ENCODE peak calls at places on chromosome 15, in nine cellular contexts. R is AG04450, P is PC-3, Q is psoas muscle, S is AG09309, X is dorsolateral prefrontal cortex, K is GM12865, V is body of pancreas, D is lower lobe of right lung. H is an unnamed sample.

GRCh38 chr15:45594322-45594721 is 7.1 kb downstream of the BLOC1S6 start:
- DNase-seq in D (no peak), X (no peak), K (no peak), V (no peak), R (no peak), S (no peak), Q (no peak), P (no peak), H (no peak)

GRCh38 chr15:51759557-51760070 is 8.2 kb downstream of the TMOD2 start:
- DNase-seq in P (no peak), Q (no peak), R (peak), K (peak), S (peak), X (no peak), V (peak), D (peak), H (no peak)

GRCh38 chr15:25175033-25175788 is 220.4 kb downstream of the SNRPN start:
- DNase-seq in P (no peak), X (peak), K (no peak), D (peak), Q (peak), V (peak), R (no peak), S (no peak), H (peak)

GRCh38 chr15:83830381-83830780 is 176.5 kb downstream of the ADAMTSL3 start:
- DNase-seq in V (no peak), S (no peak), P (no peak), R (no peak), Q (no peak), D (no peak), K (no peak), X (no peak), H (no peak)

GRCh38 chr15:67253517-67254237 is 784 bp downstream of the AAGAB start:
- DNase-seq in R (no peak), K (no peak), X (no peak), Q (no peak), P (peak), D (no peak), V (no peak), S (no peak), H (no peak)

GRCh38 chr15:72784233-72784876 is 797 bp upstream of the ADPGK start:
- DNase-seq in P (peak), V (peak), X (no peak), K (peak), Q (no peak), S (peak), R (peak), D (no peak), H (peak)

GRCh38 chr15:52735231-52736089 is 54.7 kb downstream of the ONECUT1 start:
- DNase-seq in S (peak), X (no peak), D (no peak), R (peak), P (peak), K (peak), Q (no peak), V (peak), H (peak)

GRCh38 chr15:85702321-85703230 is 92.1 kb downstream of the KLHL25 start:
- DNase-seq in R (no peak), X (no peak), V (no peak), P (no peak), D (no peak), Q (no peak), K (peak), S (no peak), H (no peak)

GRCh38 chr15:75891895-75892294 is 11.8 kb upstream of the FBXO22 start:
- DNase-seq in P (peak), V (no peak), K (no peak), R (peak), S (peak), Q (no peak), D (no peak), X (no peak), H (no peak)

GRCh38 chr15:45456212-45457106 is 66.1 kb downstream of the SLC30A4 start:
- DNase-seq in Q (peak), D (peak), R (peak), P (peak), X (peak), V (peak), S (peak), K (peak), H (no peak)

GRCh38 chr15:90402230-90402629 is 14.2 kb downstream of the IQGAP1 start:
- DNase-seq in Q (peak), V (peak), X (no peak), D (no peak), P (peak), K (no peak), R (peak), S (peak), H (no peak)

GRCh38 chr15:89362203-89363101 is 27.8 kb upstream of the POLG start:
- DNase-seq in S (no peak), D (no peak), V (no peak), X (peak), P (no peak), R (no peak), K (no peak), Q (no peak), H (peak)

GRCh38 chr15:48802867-48803266 is 8.0 kb downstream of the CEP152 start:
- DNase-seq in D (no peak), S (peak), R (peak), V (no peak), K (no peak), X (no peak), Q (no peak), P (peak), H (no peak)

GRCh38 chr15:82959423-82959822 is 6.9 kb upstream of the HOMER2 start:
- DNase-seq in Q (no peak), S (no peak), X (no peak), D (no peak), P (no peak), V (peak), K (no peak), R (no peak), H (no peak)

GRCh38 chr15:77160562-77161481 is 89.9 kb upstream of the TSPAN3 start:
- DNase-seq in R (no peak), P (peak), K (no peak), X (no peak), D (no peak), V (peak), Q (no peak), S (no peak), H (no peak)

GRCh38 chr15:94586099-94586498 is 354.7 kb downstream of the MCTP2 start:
- DNase-seq in R (no peak), S (no peak), V (no peak), D (no peak), P (no peak), K (no peak), Q (no peak), X (no peak), H (no peak)

GRCh38 chr15:63876085-63876662 is 42.4 kb upstream of the HERC1 start:
- DNase-seq in V (no peak), Q (no peak), D (no peak), X (no peak), S (no peak), R (no peak), K (no peak), P (no peak), H (no peak)

GRCh38 chr15:75200765-75201608 is 695 bp upstream of the C15orf39 start:
- DNase-seq in P (peak), D (peak), V (peak), S (no peak), Q (no peak), X (no peak), K (peak), R (no peak), H (no peak)

GRCh38 chr15:69713726-69714559 is 261.3 kb downstream of the RPLP1 start:
- DNase-seq in K (peak), R (no peak), V (peak), X (no peak), P (peak), Q (no peak), D (no peak), S (no peak), H (no peak)

GRCh38 chr15:42704492-42704926 is 32.4 kb downstream of the CDAN1 start:
- DNase-seq in R (peak), V (peak), Q (peak), X (peak), S (peak), D (no peak), K (peak), P (peak), H (peak)

GRCh38 chr15:88769161-88769971 is 33.9 kb upstream of the ACAN start:
- DNase-seq in V (no peak), K (no peak), X (peak), P (no peak), D (no peak), S (no peak), R (no peak), Q (no peak), H (no peak)

GRCh38 chr15:37574985-37575384 is 359.5 kb upstream of the TMCO5A start:
- DNase-seq in P (peak), X (no peak), S (no peak), R (no peak), K (no peak), V (no peak), D (no peak), Q (no peak), H (no peak)

GRCh38 chr15:43941071-43941470 is 114.3 kb downstream of the WDR76 start:
- DNase-seq in R (no peak), K (no peak), Q (no peak), X (no peak), V (no peak), S (no peak), P (no peak), D (no peak), H (no peak)

GRCh38 chr15:43943511-43943910 is 116.7 kb downstream of the WDR76 start:
- DNase-seq in P (no peak), X (no peak), S (peak), K (no peak), V (no peak), Q (no peak), R (no peak), D (no peak), H (no peak)

GRCh38 chr15:43942157-43942556 is 115.4 kb downstream of the WDR76 start:
- DNase-seq in D (no peak), S (no peak), P (no peak), V (no peak), K (no peak), Q (no peak), X (no peak), R (no peak), H (no peak)

GRCh38 chr15:43941555-43941954 is 114.8 kb downstream of the WDR76 start:
- DNase-seq in K (peak), D (no peak), S (no peak), P (no peak), V (no peak), Q (no peak), X (no peak), R (no peak), H (no peak)

DNA sequence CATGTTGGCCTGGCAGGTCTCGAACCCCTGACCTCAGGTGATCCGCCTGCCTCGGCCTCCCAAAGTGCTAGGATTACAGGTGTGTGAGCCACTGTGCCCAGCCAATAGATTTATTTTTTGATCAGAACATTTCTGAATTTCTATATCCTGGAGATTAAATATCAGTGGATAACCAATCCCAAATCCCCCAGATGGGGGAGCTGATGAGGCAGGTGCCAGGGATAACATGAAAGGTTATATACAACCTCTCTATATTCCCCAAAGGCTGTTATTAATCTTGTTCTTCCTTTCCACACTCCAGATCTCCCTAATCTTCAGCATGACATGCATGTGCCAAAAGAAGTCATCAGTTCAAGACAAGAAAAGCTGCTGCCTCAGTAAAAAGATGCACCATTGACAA is 112.3 kb downstream of the WDR76 start:
- DNase-seq in R (no peak), D (no peak), V (no peak), K (no peak), X (no peak), S (no peak), Q (no peak), P (peak), H (peak)
- TF ChIP-seq CTCF in R (peak), D (peak), V (no peak), K (peak), X (no peak), S (peak), Q (no peak), P (peak), H (peak)

GRCh38 chr15:56969265-56969895 is 50.9 kb downstream of the TCF12 start:
- DNase-seq in X (no peak), D (no peak), P (peak), K (no peak), S (no peak), Q (no peak), V (no peak), R (no peak), H (no peak)
- TF ChIP-seq CTCF in X (no peak), D (no peak), P (no peak), K (no peak), S (no peak), Q (no peak), V (no peak), R (no peak), H (no peak)

DNA sequence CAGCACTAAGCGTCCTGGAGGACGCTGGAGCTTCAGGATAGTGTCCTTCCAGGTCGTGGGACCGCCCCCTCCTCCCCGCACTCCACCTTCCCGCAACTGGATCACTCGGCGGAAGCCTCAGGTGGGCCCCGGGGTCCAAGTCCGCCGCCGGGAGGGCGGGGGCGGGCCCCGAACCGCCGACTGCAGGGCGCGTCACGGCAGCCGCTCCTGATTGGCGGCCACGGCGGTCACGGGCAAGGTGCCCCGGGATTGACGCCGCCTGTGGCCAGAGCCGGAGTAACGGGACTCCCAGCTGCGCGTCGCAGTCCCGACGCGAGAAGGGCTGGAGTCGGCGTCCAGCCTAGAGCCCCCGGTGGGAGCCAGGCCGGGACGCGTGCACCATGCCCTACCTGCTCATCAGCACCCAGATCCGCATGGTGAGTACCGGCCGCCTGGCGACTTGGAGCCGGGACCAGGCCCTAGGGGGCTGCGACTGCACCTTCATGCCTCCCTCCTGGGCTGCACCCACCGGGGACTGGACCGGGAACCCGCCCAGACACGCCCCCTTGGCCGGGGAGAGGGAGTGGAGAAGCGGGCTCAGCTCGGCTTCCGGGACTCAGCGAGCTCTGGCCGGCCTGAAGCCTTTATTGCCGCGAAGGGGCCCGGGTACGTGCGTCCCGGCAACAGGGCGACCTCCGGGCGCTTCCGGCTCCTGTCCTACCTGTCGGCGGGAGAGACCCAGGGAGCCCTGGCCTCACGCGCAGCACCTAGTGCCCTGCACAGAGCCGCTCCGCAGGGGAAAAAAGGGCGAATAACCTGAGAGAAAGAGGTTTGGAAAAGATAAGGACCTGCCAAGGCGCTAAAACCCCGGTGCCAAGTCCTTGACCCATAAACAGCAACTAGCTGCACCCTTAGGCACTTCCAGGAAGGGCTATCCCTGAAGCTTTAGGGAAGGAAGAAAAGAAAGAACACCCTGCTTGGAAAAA is at the start of gene GCHFR:
- DNase-seq in X (peak), K (peak), R (no peak), Q (peak), V (peak), S (no peak), P (peak), D (peak), H (no peak)
- TF ChIP-seq CTCF in X (peak), K (peak), R (peak), Q (peak), V (peak), S (peak), P (peak), D (peak), H (no peak)

GRCh38 chr15:101541501-101542292 is 52.2 kb upstream of the PCSK6 start:
- DNase-seq in Q (no peak), K (no peak), D (no peak), P (no peak), V (no peak), X (no peak), S (no peak), R (no peak), H (no peak)

GRCh38 chr15:101539492-101539891 is 50.0 kb upstream of the PCSK6 start:
- DNase-seq in D (no peak), P (no peak), V (no peak), Q (no peak), S (no peak), K (no peak), X (no peak), R (no peak), H (no peak)

GRCh38 chr15:101539930-101540329 is 50.4 kb upstream of the PCSK6 start:
- DNase-seq in V (no peak), Q (no peak), R (no peak), D (no peak), X (no peak), K (no peak), S (no peak), P (no peak), H (peak)

GRCh38 chr15:101538996-101539395 is 49.5 kb upstream of the PCSK6 start:
- DNase-seq in P (no peak), K (no peak), V (no peak), S (no peak), Q (no peak), R (no peak), X (no peak), D (no peak), H (no peak)

GRCh38 chr15:101540480-101541239 is 51.2 kb upstream of the PCSK6 start:
- DNase-seq in S (no peak), D (no peak), V (no peak), X (no peak), Q (no peak), P (no peak), K (no peak), R (no peak), H (no peak)
- TF ChIP-seq CTCF in S (peak), D (no peak), V (no peak), X (no peak), Q (no peak), P (peak), K (no peak), R (peak), H (no peak)

GRCh38 chr15:50228866-50229265 is 36.7 kb downstream of the HDC start:
- DNase-seq in V (no peak), K (no peak), S (no peak), R (no peak), P (no peak), X (no peak), Q (no peak), D (no peak), H (no peak)
- TF ChIP-seq CTCF in V (no peak), K (no peak), S (no peak), R (no peak), P (no peak), X (no peak), Q (no peak), D (no peak), H (no peak)

GRCh38 chr15:27237319-27237939 is 266.4 kb downstream of the GABRG3 start:
- DNase-seq in Q (no peak), K (no peak), X (no peak), P (no peak), D (no peak), R (no peak), V (no peak), S (no peak), H (no peak)

GRCh38 chr15:27235689-27236088 is 264.7 kb downstream of the GABRG3 start:
- DNase-seq in S (no peak), K (no peak), V (no peak), X (no peak), R (no peak), P (no peak), Q (no peak), D (no peak), H (no peak)

GRCh38 chr15:27234593-27234992 is 263.6 kb downstream of the GABRG3 start:
- DNase-seq in D (no peak), X (no peak), R (no peak), S (no peak), Q (no peak), K (no peak), V (no peak), P (no peak), H (no peak)

GRCh38 chr15:27235161-27235560 is 264.2 kb downstream of the GABRG3 start:
- DNase-seq in V (no peak), P (no peak), S (no peak), Q (no peak), R (no peak), K (no peak), D (no peak), X (no peak), H (no peak)

DNA sequence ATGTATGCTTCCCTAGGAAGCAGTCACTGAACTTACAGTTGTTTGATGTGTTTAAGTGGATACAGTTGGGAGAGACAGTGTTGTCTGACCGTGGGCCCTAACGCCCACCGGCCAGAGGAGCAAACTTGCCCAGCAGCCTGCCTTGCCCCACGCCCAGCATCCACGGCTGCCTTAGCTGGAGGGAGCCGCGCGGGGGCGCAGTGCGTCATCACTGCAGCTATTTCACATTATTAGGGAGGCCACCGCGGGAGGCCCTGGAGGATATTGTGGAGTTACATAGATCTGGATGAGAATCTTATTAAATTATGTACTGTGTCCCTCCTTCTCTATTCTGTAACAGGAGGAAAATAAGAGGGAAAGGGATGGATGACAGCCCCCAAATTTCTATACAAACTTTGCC is 267.2 kb downstream of the GABRG3 start:
- DNase-seq in V (no peak), D (no peak), R (no peak), S (no peak), Q (no peak), X (no peak), K (no peak), P (no peak), H (no peak)
- TF ChIP-seq CTCF in V (no peak), D (no peak), R (no peak), S (no peak), Q (no peak), X (no peak), K (no peak), P (no peak), H (no peak)

GRCh38 chr15:80419546-80419945 is 15.4 kb downstream of the ARNT2 start:
- DNase-seq in D (no peak), K (peak), X (no peak), S (no peak), P (peak), V (peak), Q (no peak), R (peak), H (no peak)

GRCh38 chr15:80416702-80417101 is 12.5 kb downstream of the ARNT2 start:
- DNase-seq in V (no peak), D (no peak), P (no peak), X (no peak), K (no peak), R (no peak), Q (no peak), S (no peak), H (no peak)

GRCh38 chr15:80415331-80415730 is 11.1 kb downstream of the ARNT2 start:
- DNase-seq in V (no peak), S (no peak), R (no peak), P (no peak), X (no peak), D (no peak), K (no peak), Q (no peak), H (no peak)

GRCh38 chr15:80420658-80421057 is 16.5 kb downstream of the ARNT2 start:
- DNase-seq in X (no peak), P (no peak), V (no peak), S (no peak), K (peak), D (no peak), R (no peak), Q (no peak), H (no peak)

DNA sequence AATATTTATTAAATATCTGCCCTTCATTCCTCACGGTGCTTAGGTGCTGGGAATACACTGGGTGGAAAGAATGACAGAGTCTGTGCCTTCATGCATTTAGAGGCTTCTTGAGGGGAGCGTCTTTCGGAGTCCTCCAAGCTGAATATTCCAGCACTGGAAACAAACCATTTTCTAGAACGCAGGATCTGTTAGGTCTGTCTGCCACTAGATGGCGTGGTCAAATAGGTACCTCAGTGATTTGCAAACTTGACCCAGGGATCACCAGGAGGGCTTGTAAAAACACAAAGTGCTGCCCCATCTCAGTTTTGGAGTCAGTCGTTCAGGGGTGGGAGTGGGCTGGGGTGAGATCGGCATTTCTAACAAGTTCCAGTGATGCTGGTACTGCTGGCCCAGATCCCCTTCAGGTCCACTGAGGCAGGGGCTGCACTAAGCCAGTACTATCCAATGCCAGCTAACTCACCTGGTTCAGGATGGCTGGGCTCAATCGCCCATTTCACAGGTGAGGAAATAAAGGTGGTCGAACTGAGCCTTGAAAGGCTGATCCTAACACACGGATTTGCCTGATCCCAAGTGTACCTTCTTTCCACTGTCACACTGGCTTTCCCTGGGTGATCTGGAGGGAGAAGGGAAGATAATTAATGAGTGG is 14.8 kb downstream of the ARNT2 start:
- DNase-seq in X (no peak), R (peak), S (peak), D (no peak), K (peak), Q (no peak), P (peak), V (peak), H (no peak)
- TF ChIP-seq CTCF in X (peak), R (peak), S (peak), D (peak), K (peak), Q (peak), P (peak), V (peak), H (peak)